ENCODE peak calls at places on chromosomes 13 and 19, in seven cellular contexts. P is transverse colon, I is iris pigment epithelial cell, L is head of caudate nucleus, V is colonic mucosa, Y is sigmoid colon, U is aorta. D is an unnamed sample.

GRCh38 chr13:93714171-93714570 is 487.6 kb downstream of the GPC6 start:
- DNase-seq in L (no peak), P (no peak), I (no peak), U (no peak), Y (no peak), V (no peak), D (no peak)

GRCh38 chr13:80716610-80717081 is 375.7 kb upstream of the SPRY2 start:
- DNase-seq in I (peak), Y (peak), L (no peak), P (no peak), U (peak), V (no peak), D (no peak)

GRCh38 chr13:47632311-47632710 is 368.8 kb downstream of the SUCLA2 start:
- DNase-seq in V (no peak), L (no peak), P (no peak), U (no peak), Y (no peak), I (no peak), D (no peak)

GRCh38 chr13:106052200-106052767 is 483.2 kb downstream of the EFNB2 start:
- DNase-seq in Y (no peak), I (no peak), P (no peak), V (no peak), U (no peak), L (no peak), D (peak)

GRCh38 chr13:51885651-51886050 is 23.9 kb downstream of the CCDC70 start:
- DNase-seq in V (peak), I (no peak), P (no peak), U (no peak), Y (no peak), L (no peak), D (no peak)

GRCh38 chr13:24995225-24995804 is 100.6 kb upstream of the PABPC3 start:
- DNase-seq in P (peak), Y (peak), L (peak), U (peak), V (peak), I (peak), D (peak)

GRCh38 chr19:13008926-13009787 is 13.9 kb downstream of the NFIX start:
- DNase-seq in L (no peak), I (no peak), P (no peak), U (no peak), Y (no peak), V (no peak), D (no peak)

GRCh38 chr13:110106726-110107125 is 200.2 kb downstream of the COL4A1 start:
- DNase-seq in I (no peak), U (peak), V (no peak), L (no peak), Y (peak), P (peak), D (peak)

GRCh38 chr19:18401580-18402112 is 4.2 kb upstream of the LRRC25 start:
- DNase-seq in P (peak), I (peak), L (no peak), V (peak), Y (peak), U (peak), D (peak)

GRCh38 chr13:53217221-53217620 is 188.6 kb downstream of the OLFM4 start:
- DNase-seq in Y (no peak), P (no peak), L (no peak), U (no peak), I (no peak), V (no peak), D (no peak)

GRCh38 chr13:110713981-110714797 is 689 bp downstream of the ING1 start:
- DNase-seq in U (peak), L (peak), I (peak), P (peak), Y (peak), V (peak), D (peak)

GRCh38 chr19:13169769-13170168 is 19.6 kb downstream of the IER2 start:
- DNase-seq in U (peak), V (peak), Y (no peak), L (no peak), I (peak), P (peak), D (peak)

GRCh38 chr19:3053218-3053621 is 9.1 kb downstream of the TLE5 start:
- DNase-seq in Y (no peak), V (no peak), P (no peak), U (no peak), L (peak), I (no peak), D (no peak)

GRCh38 chr13:112638157-112638750 is 50.3 kb upstream of the TUBGCP3 start:
- DNase-seq in U (no peak), L (no peak), I (no peak), Y (no peak), P (no peak), V (no peak), D (no peak)

GRCh38 chr13:20993661-20994440 is 67.5 kb downstream of the LATS2 start:
- DNase-seq in P (no peak), V (no peak), L (no peak), Y (no peak), U (no peak), I (peak), D (peak)

GRCh38 chr19:37718357-37718756 is 1.2 kb downstream of the ZNF607 start:
- DNase-seq in Y (no peak), V (peak), L (no peak), I (no peak), P (no peak), U (no peak), D (peak)

GRCh38 chr13:52734075-52734623 is 5.5 kb downstream of the CNMD start:
- DNase-seq in V (no peak), Y (no peak), I (no peak), U (no peak), P (no peak), L (no peak), D (no peak)

GRCh38 chr13:29956771-29957170 is 106.4 kb upstream of the UBL3 start:
- DNase-seq in L (no peak), I (no peak), P (no peak), V (no peak), Y (no peak), U (no peak), D (no peak)

GRCh38 chr19:18785179-18786124 is 5.7 kb downstream of the COMP start:
- DNase-seq in P (peak), I (peak), V (peak), L (peak), U (peak), Y (peak), D (peak)

D was measured in GM03348.